ENCODE peak calls at places on chromosomes 4 and X, in five cellular contexts. Q, X, J, H and E are unnamed samples. For H3K4me1, the result is how much of the 10 kb centered on the place peaks cover.

GRCh38 chr4:48767055-48767454 is 13.0 kb downstream of the FRYL start:
- DNase-seq in X (no peak), H (no peak), J (no peak), Q (no peak), E (no peak)

GRCh38 chrX:22147942-22148341 is 115.8 kb downstream of the PHEX start:
- DNase-seq in J (no peak), Q (no peak), H (no peak), X (no peak), E (no peak)

GRCh38 chr4:12761694-12762093 is 722.4 kb downstream of the RAB28 start:
- DNase-seq in H (no peak), Q (no peak), X (no peak), J (peak), E (no peak)

GRCh38 chr4:118888666-118889312 is at the start of gene SYNPO2:
- DNase-seq in Q (peak), J (peak), X (peak), H (peak), E (peak)

GRCh38 chr4:47553329-47554125 is 68.5 kb downstream of the ATP10D start:
- DNase-seq in X (no peak), Q (no peak), J (no peak), H (no peak), E (no peak)

GRCh38 chr4:7992846-7993245 is 53.2 kb upstream of the AFAP1 start:
- DNase-seq in J (no peak), Q (no peak), H (no peak), X (no peak), E (no peak)

GRCh38 chr4:141388483-141388882 is 167.8 kb downstream of the ZNF330 start:
- DNase-seq in J (no peak), X (no peak), Q (peak), H (no peak), E (peak)

GRCh38 chr4:1249731-1250526 is 999 bp upstream of the CTBP1 start:
- DNase-seq in Q (peak), J (peak), H (peak), X (no peak), E (peak)

GRCh38 chr4:99863804-99864203 is 30.4 kb downstream of the LAMTOR3 start:
- DNase-seq in X (no peak), Q (peak), H (peak), J (no peak), E (peak)

GRCh38 chrX:9340619-9341304 is 124.1 kb upstream of the TBL1X start:
- DNase-seq in X (no peak), H (peak), J (peak), Q (peak), E (peak)

GRCh38 chr4:77451530-77451929 is 154.1 kb upstream of the CXCL13 start:
- DNase-seq in Q (no peak), H (no peak), J (no peak), X (no peak), E (peak)

GRCh38 chr4:74121643-74122579 is 22.9 kb upstream of the CXCL2 start:
- DNase-seq in J (no peak), Q (no peak), H (no peak), X (no peak), E (no peak)

GRCh38 chrX:51332188-51332942 is at the start of gene NUDT10:
- DNase-seq in J (no peak), H (peak), Q (peak), X (no peak), E (peak)

GRCh38 chr4:98166025-98166730 is 22.9 kb upstream of the STPG2 start:
- DNase-seq in H (no peak), Q (peak), J (no peak), X (peak), E (peak)

GRCh38 chr4:22485751-22486150 is 30.1 kb downstream of the ADGRA3 start:
- DNase-seq in H (no peak), J (no peak), Q (peak), X (no peak), E (peak)

GRCh38 chrX:107747596-107748161 is 27.9 kb downstream of the TSC22D3 start:
- DNase-seq in X (no peak), J (no peak), Q (peak), H (no peak), E (peak)
- H3K4me1 ChIP-seq in X (under half), J (under half), Q (under half), H (under half), E (under half)

GRCh38 chr4:174213734-174214101 is 69.7 kb downstream of the FBXO8 start:
- DNase-seq in Q (no peak), X (no peak), J (no peak), H (no peak), E (no peak)
- H3K4me3 ChIP-seq in Q (no peak), X (no peak), J (no peak), H (no peak), E (peak)

GRCh38 chr4:169189372-169189771 is 81.4 kb downstream of the SH3RF1 start:
- DNase-seq in H (no peak), Q (no peak), J (no peak), X (no peak), E (no peak)
- H3K9ac ChIP-seq in H (no peak), Q (no peak), J (no peak), X (no peak), E (no peak)

GRCh38 chrX:42944381-42944998 is 166.5 kb upstream of the PPP1R2C start:
- DNase-seq in Q (no peak), X (no peak), J (no peak), H (no peak), E (no peak)
- H3K4me1 ChIP-seq in Q (under half), X (under half), J (under half), H (under half), E (under half)

GRCh38 chr4:2837904-2838496 is 5.6 kb upstream of the ADD1 start:
- DNase-seq in X (no peak), Q (peak), J (peak), H (peak), E (peak)
- H3K4me3 ChIP-seq in X (no peak), Q (no peak), J (peak), H (no peak), E (no peak)

GRCh38 chr4:176792348-176793059 is at the start of gene VEGFC:
- DNase-seq in X (no peak), Q (peak), J (no peak), H (peak), E (peak)
- H3K9ac ChIP-seq in X (no peak), Q (peak), J (no peak), H (peak), E (peak)

DNA sequence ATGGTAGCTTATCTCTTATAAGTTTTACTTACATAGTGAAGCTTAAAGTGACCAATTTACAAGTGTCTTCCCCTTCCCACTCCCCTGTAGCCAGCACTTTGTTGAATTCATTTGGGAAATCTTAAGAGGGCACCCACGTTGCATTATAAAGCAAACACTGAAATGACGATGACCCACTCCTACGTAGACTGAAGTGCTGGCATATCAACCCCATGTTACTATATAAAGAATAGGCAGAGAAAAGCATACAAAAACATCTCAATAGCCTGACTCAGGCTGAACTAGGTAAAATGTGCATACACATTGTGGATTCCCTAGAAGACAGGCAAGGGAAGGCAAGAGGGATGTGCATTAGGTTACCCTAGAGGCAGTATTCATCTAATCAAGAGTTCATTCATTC is 313.4 kb downstream of the TENM3 start:
- DNase-seq in J (no peak), Q (peak), H (no peak), X (no peak), E (no peak)
- H3K4me1 ChIP-seq in J (under half), Q (under half), H (under half), X (under half), E (under half)

GRCh38 chrX:130523460-130524394 is 121.9 kb downstream of the RBMX2 start:
- DNase-seq in Q (peak), X (no peak), H (peak), J (no peak), E (no peak)
- H3K4me3 ChIP-seq in Q (peak), X (no peak), H (no peak), J (no peak), E (no peak)

GRCh38 chrX:48833531-48834138 is 1.8 kb downstream of the PCSK1N start:
- DNase-seq in Q (no peak), H (no peak), X (no peak), J (no peak), E (no peak)

GRCh38 chrX:48831909-48832291 is 3.5 kb downstream of the PCSK1N start:
- DNase-seq in X (no peak), Q (no peak), J (no peak), H (no peak), E (no peak)

GRCh38 chrX:48835524-48836329 is at the start of gene PCSK1N:
- DNase-seq in Q (peak), H (no peak), X (no peak), J (no peak), E (no peak)

GRCh38 chrX:48831136-48831908 is 4.1 kb downstream of the PCSK1N start:
- DNase-seq in J (no peak), X (no peak), Q (no peak), H (no peak), E (no peak)

GRCh38 chrX:48834383-48834709 is 1.1 kb downstream of the PCSK1N start:
- DNase-seq in Q (no peak), X (no peak), H (no peak), J (no peak), E (no peak)
- H3K9ac ChIP-seq in Q (no peak), X (no peak), H (no peak), J (no peak), E (no peak)